ENCODE peak calls at places on chromosome 3, in ten cellular contexts. X is GM20000, C is gastrocnemius medialis, J is AG09309, N is nephron progenitor cell, Z is uterus, G is fibroblast of mammary gland, E is dorsolateral prefrontal cortex, L is foreskin fibroblast, M is pancreas. D is an unnamed sample.

GRCh38 chr3:120931593-120931992 is 23.6 kb downstream of the STXBP5L start:
- DNase-seq in J (no peak), L (no peak), Z (no peak), E (no peak), M (no peak), G (no peak), N (no peak), C (no peak), X (no peak), D (no peak)

GRCh38 chr3:158531334-158531733 is 39.7 kb upstream of the MLF1 start:
- DNase-seq in G (no peak), X (no peak), J (no peak), M (no peak), C (no peak), Z (no peak), L (no peak), N (no peak), E (no peak), D (no peak)

GRCh38 chr3:4721511-4721911 is 228.4 kb downstream of the ITPR1 start:
- DNase-seq in G (peak; percentile 77), J (peak; percentile 79), X (no peak), Z (no peak), C (no peak), N (no peak), E (no peak), L (peak; percentile 81), M (no peak), D (no peak)

GRCh38 chr3:16419640-16420039 is 93.9 kb downstream of the RFTN1 start:
- DNase-seq in L (peak; percentile 64), M (no peak), G (peak; percentile 68), N (no peak), E (no peak), X (no peak), J (no peak), Z (no peak), C (no peak), D (no peak)

GRCh38 chr3:126131881-126132750 is 48.2 kb upstream of the SLC41A3 start:
- DNase-seq in X (no peak), N (peak; percentile 1), M (no peak), Z (peak; percentile 9), J (no peak), E (peak; percentile 20), C (peak; percentile 8), L (no peak), G (no peak), D (peak; percentile 5)

GRCh38 chr3:42229942-42230688 is 35.9 kb downstream of the CCK start:
- DNase-seq in N (peak; percentile 16), M (no peak), J (peak; percentile 21), C (no peak), L (peak; percentile 78), E (no peak), Z (no peak), G (peak; percentile 62), X (no peak), D (no peak)

GRCh38 chr3:73653877-73654276 is 29.1 kb upstream of the PDZRN3 start:
- DNase-seq in C (no peak), E (no peak), X (no peak), J (no peak), Z (no peak), N (no peak), G (peak; percentile 9), L (peak; percentile 46), M (no peak), D (no peak)

GRCh38 chr3:43855674-43856299 is 165.0 kb downstream of the ABHD5 start:
- DNase-seq in E (peak; percentile 52), J (peak; percentile 21), G (peak; percentile 76), X (peak; percentile 61), M (peak; percentile 44), C (no peak), N (peak; percentile 66), L (peak; percentile 81), Z (no peak), D (no peak)

GRCh38 chr3:102673271-102674115 is 238.7 kb downstream of the ZPLD1 start:
- DNase-seq in L (peak; percentile 61), G (peak; percentile 37), C (peak; percentile 15), E (peak; percentile 59), X (peak; percentile 65), Z (peak; percentile 18), M (peak; percentile 61), J (peak; percentile 2), N (peak; percentile 81), D (peak; percentile 19)

DNA sequence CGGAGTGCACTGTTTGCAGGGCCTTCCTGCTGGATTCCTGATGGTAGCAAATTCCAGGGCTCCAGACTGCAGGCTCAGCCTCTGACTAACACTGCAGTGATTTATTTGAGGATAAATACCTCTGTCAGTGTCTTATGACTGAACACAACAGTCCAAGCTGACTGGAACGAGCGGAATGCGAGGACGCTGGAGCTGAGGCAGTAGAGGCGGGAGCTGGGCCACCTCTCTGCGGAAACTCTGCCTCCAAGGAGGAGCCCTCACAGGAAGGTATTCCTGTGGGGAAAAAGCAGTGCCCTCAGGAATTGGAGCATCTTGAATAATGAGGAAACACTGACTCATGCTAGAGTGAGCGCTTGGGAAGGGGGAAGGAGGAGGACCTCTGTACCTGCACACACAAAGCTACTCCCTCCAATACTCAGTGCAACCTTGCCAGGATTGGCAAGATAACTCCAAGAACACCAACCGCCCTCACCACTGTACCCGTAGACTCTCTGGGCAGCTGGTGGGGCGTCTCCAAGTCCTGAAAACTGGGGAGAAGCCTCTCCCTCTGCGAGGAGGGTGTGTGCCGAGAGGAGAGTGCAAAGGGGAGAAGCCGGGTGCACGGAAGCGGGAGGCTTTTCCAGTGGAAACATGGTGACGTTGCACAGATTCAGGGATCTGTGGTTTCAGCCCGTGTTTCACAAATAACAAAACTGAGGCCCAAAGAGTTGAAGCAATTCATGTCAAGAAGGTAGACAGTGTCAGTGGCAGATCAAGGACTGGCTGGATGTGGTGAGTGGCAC is 43.0 kb downstream of the VGLL4 start:
- DNase-seq in X (no peak), M (peak; percentile 62), N (peak; percentile 68), L (peak; percentile 98), E (no peak), G (peak; percentile 99), Z (peak; percentile 80), C (peak; percentile 93), J (peak; percentile 99), D (no peak)
- TF ChIP-seq CTCF in X (no peak), M (no peak), N (no peak), L (no peak), E (no peak), G (no peak), Z (no peak), C (no peak), J (no peak), D (no peak)

GRCh38 chr3:125104639-125105038 is 48.8 kb upstream of the HEG1 start:
- DNase-seq in J (no peak), E (no peak), Z (no peak), N (no peak), C (no peak), G (peak; percentile 46), L (peak; percentile 44), X (no peak), M (no peak), D (no peak)
- TF ChIP-seq CTCF in J (no peak), E (no peak), Z (no peak), N (no peak), C (no peak), G (no peak), L (no peak), X (no peak), M (no peak), D (no peak)

GRCh38 chr3:115835946-115836345 is 212.6 kb downstream of the GAP43 start:
- DNase-seq in Z (no peak), G (peak; percentile 20), X (no peak), M (no peak), N (no peak), E (no peak), C (no peak), L (peak; percentile 27), J (no peak), D (no peak)

GRCh38 chr3:115838786-115839185 is 215.5 kb downstream of the GAP43 start:
- DNase-seq in J (no peak), X (no peak), C (no peak), E (no peak), L (no peak), Z (no peak), G (no peak), M (no peak), N (no peak), D (no peak)

GRCh38 chr3:115834068-115834467 is 210.8 kb downstream of the GAP43 start:
- DNase-seq in Z (no peak), J (peak; percentile 55), N (no peak), L (peak; percentile 81), E (no peak), G (peak; percentile 81), X (no peak), M (no peak), C (no peak), D (no peak)

GRCh38 chr3:115839246-115839645 is 215.9 kb downstream of the GAP43 start:
- DNase-seq in X (no peak), G (no peak), C (no peak), J (no peak), Z (no peak), N (no peak), E (no peak), M (no peak), L (no peak), D (no peak)

DNA sequence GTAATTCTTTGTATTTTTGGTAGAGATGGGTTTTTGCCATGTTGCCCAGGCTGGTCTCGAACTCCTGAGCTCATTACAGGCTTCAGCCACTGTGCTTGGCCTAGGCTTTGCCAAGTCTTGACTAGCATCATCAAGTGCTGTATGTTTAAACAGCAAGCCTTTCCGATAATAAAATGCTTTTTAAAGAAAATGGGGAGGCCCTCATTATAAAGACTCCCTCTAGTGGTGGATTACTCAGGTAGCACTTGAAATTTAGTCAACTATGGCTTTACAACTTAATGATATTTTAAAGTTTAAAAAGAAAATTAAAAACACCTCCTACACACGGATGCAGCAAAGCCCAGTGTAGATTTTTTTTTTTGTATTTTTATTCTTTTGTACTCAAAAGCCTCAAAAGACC is 213.6 kb downstream of the GAP43 start:
- DNase-seq in X (peak; percentile 22), N (no peak), Z (no peak), G (peak; percentile 34), E (no peak), C (no peak), J (no peak), M (no peak), L (peak; percentile 52), D (no peak)
- TF ChIP-seq CTCF in X (peak; percentile 20), N (peak; percentile 63), Z (no peak), G (peak; percentile 72), E (peak; percentile 53), C (no peak), J (peak; percentile 58), M (peak; percentile 28), L (peak; percentile 51), D (peak; percentile 42)

DNA sequence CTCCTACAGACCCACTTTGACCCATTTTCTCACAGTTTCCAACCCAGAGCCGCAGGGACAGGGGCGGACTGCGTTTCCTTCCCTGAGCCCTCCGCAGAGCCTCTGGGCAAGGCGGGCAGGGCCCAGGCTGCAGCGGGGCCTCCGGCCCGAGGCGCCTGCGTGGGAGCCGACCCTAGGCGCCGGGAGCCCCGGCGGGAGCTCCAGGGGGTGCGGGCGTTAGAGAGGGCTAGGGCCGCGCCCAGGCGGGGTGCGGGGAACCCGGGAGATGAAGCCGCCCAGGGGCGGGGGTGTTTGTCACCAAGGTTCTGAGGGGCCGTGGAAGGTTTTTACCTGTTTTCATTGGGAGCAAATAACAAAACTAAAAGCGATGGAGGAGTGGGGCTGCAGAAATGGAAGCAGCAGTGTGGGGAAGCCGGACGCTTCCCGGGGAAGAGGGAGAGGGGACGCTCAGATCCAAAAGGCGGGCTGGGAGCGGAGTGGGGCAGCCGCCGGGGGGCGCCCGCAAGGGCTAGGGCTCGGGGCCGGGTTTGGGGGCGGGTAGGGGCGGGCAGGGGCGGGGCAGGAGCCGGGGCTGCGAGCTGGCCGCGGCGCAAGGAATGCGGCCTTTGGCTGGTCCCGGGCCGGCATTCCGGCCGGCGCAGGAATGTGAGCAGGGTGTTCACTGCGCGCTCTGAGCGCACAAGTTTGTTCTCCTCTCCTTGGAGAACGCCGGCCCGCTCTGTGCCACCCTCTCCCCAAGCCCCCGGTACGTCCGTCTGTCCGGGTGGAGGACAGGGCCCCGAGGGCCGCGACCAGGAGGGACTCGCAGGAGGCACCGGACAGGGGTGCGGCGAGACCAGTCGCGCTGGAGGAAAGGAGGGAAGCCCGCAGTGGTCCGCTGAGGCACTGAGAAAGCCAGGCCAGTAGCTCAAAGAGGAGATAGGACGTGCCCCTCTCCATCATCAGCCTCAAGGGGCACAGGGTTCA is 61.1 kb downstream of the AMOTL2 start:
- DNase-seq in Z (peak; percentile 70), L (peak; percentile 91), X (no peak), C (peak; percentile 68), J (no peak), E (no peak), M (peak; percentile 77), G (peak; percentile 62), N (peak; percentile 80), D (no peak)
- TF ChIP-seq CTCF in Z (peak; percentile 10), L (peak; percentile 34), X (no peak), C (peak; percentile 38), J (peak; percentile 41), E (peak; percentile 27), M (no peak), G (no peak), N (peak; percentile 23), D (no peak)